ENCODE peak calls at places on chromosomes 16 and 17, in seven cellular contexts. D, A, U, E, K, W and L are unnamed samples.

GRCh38 chr16:51147776-51148673 is 3.0 kb downstream of the SALL1 start:
- DNase-seq in E (no peak), K (no peak), W (no peak), D (no peak), A (no peak), U (no peak), L (no peak)

GRCh38 chr16:28321700-28322411 is 29.5 kb downstream of the SBK1 start:
- DNase-seq in W (peak), D (peak), A (peak), E (no peak), K (no peak), U (no peak), L (no peak)

GRCh38 chr17:55883112-55883511 is 132.3 kb downstream of the PCTP start:
- DNase-seq in U (no peak), W (no peak), E (no peak), K (no peak), D (no peak), A (no peak), L (no peak)

GRCh38 chr16:1310832-1311200 is 1.4 kb downstream of the UBE2I start:
- DNase-seq in D (peak), W (peak), E (no peak), K (no peak), U (no peak), A (no peak), L (no peak)

GRCh38 chr17:30363715-30364202 is 15.0 kb upstream of the CPD start:
- DNase-seq in D (peak), W (peak), E (no peak), U (no peak), K (peak), A (no peak), L (no peak)

GRCh38 chr17:59914274-59914854 is 21.4 kb downstream of the RPS6KB1 start:
- DNase-seq in K (no peak), D (no peak), A (peak), U (no peak), W (peak), E (peak), L (no peak)

GRCh38 chr16:54632821-54633220 is 297.8 kb upstream of the IRX5 start:
- DNase-seq in A (no peak), U (no peak), D (no peak), E (no peak), W (no peak), K (no peak), L (no peak)

GRCh38 chr17:47223007-47223406 is 13.9 kb downstream of the MYL4 start:
- DNase-seq in U (no peak), E (no peak), W (no peak), K (no peak), A (no peak), D (no peak), L (no peak)

GRCh38 chr16:535446-536405 is 8.2 kb downstream of the CAPN15 start:
- DNase-seq in W (peak), A (no peak), K (no peak), D (no peak), E (no peak), U (peak), L (no peak)